ENCODE peak calls at places on chromosomes 16 and 17, in ten cellular contexts. K is anterior cingulate cortex; Z is epithelial cell of proximal tubule; V is Ammon's horn; T is HS-5; L is T-helper 2 cell; U is T1000; X is AG10803; S is stimulated activated naive CD8-positive, alpha-beta T cell treated with anti-CD3 and anti-CD28 coated beads, Interleukin-15, Interleukin-2, amounts not matched to agents 100 U/mL and 50 U/mL, for 24 hours; F is colonic mucosa. E is an unnamed sample.

GRCh38 chr17:56863974-56864373 is 30.0 kb downstream of the DGKE start:
- DNase-seq in F (no peak), T (no peak), U (no peak), V (no peak), S (no peak), K (no peak), X (no peak), Z (no peak), L (no peak), E (no peak)

GRCh38 chr17:80755650-80756405 is 211.2 kb downstream of the RPTOR start:
- DNase-seq in T (no peak), L (peak; percentile 26), V (no peak), U (no peak), Z (no peak), F (no peak), S (no peak), X (no peak), K (no peak), E (peak; percentile 18)

GRCh38 chr17:69350911-69351310 is 24.0 kb upstream of the ABCA5 start:
- DNase-seq in Z (no peak), U (no peak), S (no peak), T (no peak), L (no peak), K (no peak), F (no peak), X (peak; percentile 5), V (no peak), E (peak; percentile 19)

GRCh38 chr16:82700541-82701240 is 73.9 kb downstream of the CDH13 start:
- DNase-seq in Z (no peak), L (peak; percentile 74), V (no peak), T (no peak), U (no peak), K (no peak), F (no peak), X (peak; percentile 31), S (no peak), E (peak; percentile 64)

GRCh38 chr17:40343126-40344119 is 21.1 kb downstream of the GJD3 start:
- DNase-seq in Z (no peak), L (no peak), X (no peak), T (no peak), K (no peak), S (peak; percentile 57), V (no peak), F (peak; percentile 56), U (no peak), E (peak; percentile 29)

GRCh38 chr17:68591583-68591982 is 9.6 kb downstream of the FAM20A start:
- DNase-seq in T (no peak), K (no peak), L (no peak), U (no peak), X (no peak), Z (no peak), V (no peak), S (no peak), F (no peak), E (no peak)

GRCh38 chr16:73000020-73000906 is 47.7 kb downstream of the ZFHX3 start:
- DNase-seq in Z (no peak), K (peak; percentile 56), V (peak; percentile 79), T (no peak), S (no peak), L (no peak), U (no peak), F (peak; percentile 40), X (peak; percentile 39), E (peak; percentile 34)

GRCh38 chr16:70644763-70645597 is 1.4 kb upstream of the IL34 start:
- DNase-seq in K (no peak), V (no peak), Z (no peak), T (no peak), S (no peak), U (no peak), F (no peak), L (no peak), X (no peak), E (no peak)

GRCh38 chr17:40490289-40490853 is 11.1 kb downstream of the TNS4 start:
- DNase-seq in X (peak; percentile 86), L (no peak), U (no peak), K (peak; percentile 70), S (no peak), Z (peak; percentile 27), V (peak; percentile 89), T (no peak), F (peak; percentile 74), E (peak; percentile 92)

GRCh38 chr17:9308069-9308468 is 267.6 kb downstream of the STX8 start:
- DNase-seq in S (no peak), Z (no peak), T (no peak), K (no peak), U (no peak), F (no peak), X (no peak), V (no peak), L (no peak), E (no peak)

GRCh38 chr17:40541060-40541872 is 24.0 kb downstream of the CCR7 start:
- DNase-seq in Z (no peak), V (no peak), T (no peak), S (peak; percentile 81), F (no peak), K (no peak), L (peak; percentile 90), U (no peak), X (no peak), E (no peak)

GRCh38 chr17:27339836-27340550 is 46.1 kb downstream of the WSB1 start:
- DNase-seq in L (peak; percentile 33), S (peak; percentile 52), K (no peak), Z (no peak), F (no peak), X (no peak), T (no peak), V (no peak), U (peak; percentile 36), E (peak; percentile 46)

GRCh38 chr16:49850558-49851467 is 5.1 kb downstream of the ZNF423 start:
- DNase-seq in K (no peak), L (no peak), Z (no peak), X (no peak), V (no peak), S (no peak), T (no peak), U (no peak), F (no peak), E (no peak)

GRCh38 chr17:36994438-36994837 is 45.7 kb downstream of the AATF start:
- DNase-seq in U (no peak), V (no peak), S (no peak), X (peak; percentile 65), Z (no peak), F (no peak), L (no peak), T (peak; percentile 16), K (no peak), E (peak; percentile 65)

GRCh38 chr16:83722501-83723183 is 85.1 kb upstream of the HSBP1 start:
- DNase-seq in T (no peak), S (no peak), U (no peak), X (peak; percentile 25), Z (no peak), V (no peak), F (no peak), L (no peak), K (no peak), E (peak; percentile 31)

GRCh38 chr17:9144502-9145233 is 123.4 kb downstream of the NTN1 start:
- DNase-seq in L (no peak), U (no peak), V (no peak), X (no peak), S (no peak), T (no peak), K (no peak), Z (no peak), F (peak; percentile 61), E (no peak)

E was measured in GM23248.